ENCODE peak calls at places on chromosomes 7 and 10, in eight cellular contexts. Z is suprapubic skin, Q is Peyer's patch, E is right lobe of liver, F is heart left ventricle, M is IMR-90, I is stomach, T is transverse colon. R is an unnamed sample.

GRCh38 chr10:29306688-29307087 is 17.8 kb downstream of the LYZL1 start:
- DNase-seq in T (no peak), M (no peak), I (no peak), F (no peak), Z (no peak), E (no peak), Q (no peak), R (no peak)

GRCh38 chr10:31133628-31134302 is 102.1 kb upstream of the ZNF438 start:
- DNase-seq in Z (peak; percentile 85), T (peak; percentile 85), E (peak; percentile 77), F (peak; percentile 88), I (peak; percentile 81), M (peak; percentile 65), Q (peak; percentile 84), R (peak; percentile 87)

GRCh38 chr10:25493122-25493893 is 318.5 kb downstream of the GPR158 start:
- DNase-seq in F (peak; percentile 27), M (peak; percentile 0), I (no peak), Q (no peak), E (no peak), Z (no peak), T (no peak), R (peak; percentile 60)

GRCh38 chr7:32070051-32070405 is 179 bp downstream of the PDE1C start:
- DNase-seq in I (no peak), Q (no peak), F (no peak), M (no peak), T (no peak), E (no peak), Z (no peak), R (no peak)

GRCh38 chr10:63431962-63432797 is 33.6 kb downstream of the JMJD1C start:
- DNase-seq in T (no peak), Z (no peak), M (peak; percentile 14), E (no peak), F (no peak), Q (no peak), I (no peak), R (no peak)

GRCh38 chr7:37336259-37336658 is 112.4 kb downstream of the ELMO1 start:
- DNase-seq in I (no peak), Q (no peak), Z (no peak), F (no peak), T (peak; percentile 32), M (no peak), E (no peak), R (no peak)

GRCh38 chr7:95798401-95798930 is 26.1 kb downstream of the DYNC1I1 start:
- DNase-seq in Q (no peak), Z (no peak), E (no peak), M (no peak), T (no peak), F (no peak), I (no peak), R (no peak)

GRCh38 chr10:2111936-2112335 is 374.6 kb upstream of the ADARB2 start:
- DNase-seq in E (no peak), Z (no peak), Q (no peak), I (no peak), M (no peak), T (no peak), F (no peak), R (no peak)

GRCh38 chr10:36345770-36346169 is 703.7 kb upstream of the FZD8 start:
- DNase-seq in M (peak; percentile 52), E (no peak), F (no peak), T (no peak), Z (no peak), I (no peak), Q (no peak), R (no peak)

GRCh38 chr7:64686493-64687184 is 20.7 kb downstream of the ZNF107 start:
- DNase-seq in E (no peak), M (no peak), T (peak; percentile 16), Q (no peak), I (no peak), Z (no peak), F (no peak), R (no peak)

GRCh38 chr10:70729763-70730357 is 55.3 kb downstream of the TBATA start:
- DNase-seq in M (no peak), F (no peak), T (peak; percentile 14), I (no peak), E (no peak), Z (no peak), Q (no peak), R (no peak)

GRCh38 chr7:139777304-139777890 is 401 bp downstream of the HIPK2 start:
- DNase-seq in Z (no peak), T (peak; percentile 48), F (peak; percentile 50), M (no peak), I (peak; percentile 53), E (peak; percentile 44), Q (peak; percentile 59), R (no peak)

GRCh38 chr7:27774717-27775328 is 34.9 kb downstream of the TAX1BP1 start:
- DNase-seq in Z (no peak), T (no peak), I (no peak), F (no peak), E (no peak), Q (no peak), M (peak; percentile 58), R (no peak)

GRCh38 chr10:32417906-32418547 is 27.9 kb upstream of the CCDC7 start:
- DNase-seq in T (no peak), I (no peak), M (peak; percentile 89), Q (no peak), E (no peak), Z (no peak), F (no peak), R (peak; percentile 38)

GRCh38 chr10:124740374-124741280 is 3.6 kb downstream of the FAM53B start:
- DNase-seq in Q (peak; percentile 63), I (no peak), T (peak; percentile 65), Z (no peak), E (peak; percentile 71), M (peak; percentile 41), F (peak; percentile 71), R (peak; percentile 79)

GRCh38 chr10:86400705-86401587 is 34.4 kb upstream of the GRID1 start:
- DNase-seq in Q (peak; percentile 81), T (peak; percentile 59), E (peak; percentile 71), I (peak; percentile 67), F (peak; percentile 49), M (no peak), Z (no peak), R (peak; percentile 76)
- H3K4me1 ChIP-seq in Q (peaks cover 27% of the 10 kb centered on the region), T (peaks cover 29% of the 10 kb centered on the region), E (peaks cover 5% of the 10 kb centered on the region), I (peaks cover 38% of the 10 kb centered on the region), F (peaks cover 28% of the 10 kb centered on the region), M (peaks cover 10% of the 10 kb centered on the region), Z (peaks cover 34% of the 10 kb centered on the region), R (peaks cover 15% of the 10 kb centered on the region)

GRCh38 chr7:1620835-1621234 is 49.2 kb upstream of the ELFN1 start:
- DNase-seq in Q (no peak), Z (no peak), F (no peak), M (no peak), E (no peak), T (no peak), I (no peak), R (no peak)

GRCh38 chr7:1616741-1617140 is 46.9 kb upstream of the PSMG3 start:
- DNase-seq in F (no peak), E (no peak), T (no peak), Z (no peak), I (no peak), M (no peak), Q (no peak), R (no peak)

GRCh38 chr7:1619152-1620079 is 49.6 kb upstream of the PSMG3 start:
- DNase-seq in Q (no peak), Z (no peak), F (no peak), M (no peak), I (no peak), E (no peak), T (no peak), R (no peak)

GRCh38 chr7:1617957-1618356 is 48.1 kb upstream of the PSMG3 start:
- DNase-seq in E (no peak), I (no peak), T (no peak), F (no peak), Z (no peak), M (no peak), Q (no peak), R (no peak)

GRCh38 chr7:1618475-1618874 is 48.6 kb upstream of the PSMG3 start:
- DNase-seq in F (no peak), E (no peak), M (no peak), I (no peak), Q (no peak), Z (no peak), T (no peak), R (no peak)
- TF ChIP-seq POLR2A in F (no peak), E (no peak), M (no peak), I (no peak), Q (no peak), Z (no peak), T (no peak), R (no peak)

GRCh38 chr10:72340510-72340895 is 14.2 kb downstream of the DNAJB12 start:
- DNase-seq in T (peak; percentile 77), Q (peak; percentile 79), M (no peak), F (peak; percentile 71), E (peak; percentile 74), I (peak; percentile 75), Z (no peak), R (peak; percentile 80)

GRCh38 chr10:72340911-72341310 is 13.8 kb downstream of the DNAJB12 start:
- DNase-seq in E (peak; percentile 30), Q (no peak), I (no peak), M (no peak), T (no peak), F (no peak), Z (no peak), R (no peak)

GRCh38 chr10:72338180-72338579 is 16.5 kb downstream of the DNAJB12 start:
- DNase-seq in I (no peak), E (peak; percentile 12), Q (no peak), T (no peak), F (no peak), M (no peak), Z (no peak), R (no peak)

GRCh38 chr10:72344932-72345331 is 9.8 kb downstream of the DNAJB12 start:
- DNase-seq in I (no peak), T (no peak), F (no peak), Q (no peak), Z (no peak), M (no peak), E (peak; percentile 11), R (no peak)

GRCh38 chr10:72342911-72343310 is 11.8 kb downstream of the DNAJB12 start:
- DNase-seq in Z (no peak), Q (no peak), F (no peak), E (no peak), I (no peak), T (no peak), M (no peak), R (no peak)
- H3K36me3 ChIP-seq in Z (peaks cover 74% of the 10 kb centered on the region), Q (no peaks in the 10 kb centered on the region), F (peaks cover 82% of the 10 kb centered on the region), E (no peaks in the 10 kb centered on the region), I (peaks cover 80% of the 10 kb centered on the region), T (peaks cover 36% of the 10 kb centered on the region), M (peaks cover 46% of the 10 kb centered on the region), R (no peaks in the 10 kb centered on the region)

DNA sequence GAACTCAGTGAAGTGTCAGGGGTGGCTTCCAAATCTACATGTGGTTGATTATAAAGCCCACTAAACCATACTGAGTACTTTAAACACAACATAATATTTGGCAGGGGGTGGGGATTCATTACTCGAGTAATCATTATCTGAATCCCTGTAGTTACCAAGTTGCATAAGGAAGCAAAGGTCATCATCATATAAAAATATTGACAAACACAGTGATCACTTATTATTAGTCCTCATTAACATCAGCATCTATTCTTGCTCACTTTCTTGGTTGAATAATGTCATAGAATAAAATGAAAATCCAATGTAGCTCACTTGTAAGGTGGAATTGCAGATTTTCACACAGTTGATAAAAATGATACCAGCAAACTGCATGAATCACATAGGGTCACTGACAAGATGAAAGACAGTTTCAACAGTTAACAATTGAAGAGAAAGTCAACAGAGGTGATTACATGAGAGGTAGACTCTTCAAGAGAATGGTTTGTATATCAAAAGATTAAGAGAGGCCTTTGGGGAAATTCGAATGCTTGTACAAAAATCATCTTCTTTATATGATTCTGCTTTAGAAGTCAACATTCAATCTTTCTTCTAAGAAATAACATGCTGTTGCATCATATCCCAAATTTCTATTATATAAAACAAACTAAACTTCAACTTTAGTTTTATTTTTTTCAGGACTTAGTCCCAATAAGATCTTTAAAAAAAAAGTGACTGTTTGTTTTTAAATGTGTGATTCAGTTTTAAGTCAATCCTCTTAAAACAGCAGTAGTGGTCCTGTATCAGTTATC is 185.5 kb upstream of the KLF14 start:
- DNase-seq in Q (no peak), I (no peak), M (no peak), F (no peak), E (no peak), Z (no peak), T (no peak), R (no peak)
- H3K4me1 ChIP-seq in Q (peaks cover 90% of the 10 kb centered on the region), I (peaks cover 70% of the 10 kb centered on the region), M (peaks cover 45% of the 10 kb centered on the region), F (peaks cover 86% of the 10 kb centered on the region), E (peaks cover 82% of the 10 kb centered on the region), Z (peaks cover 73% of the 10 kb centered on the region), T (peaks cover 97% of the 10 kb centered on the region), R (peaks cover 94% of the 10 kb centered on the region)